ENCODE peak calls at places on chromosomes 1 and 21, in six cellular contexts. G is activated gamma-delta T cell treated with Interleukin-2 at 50 U/mL for 16 hours; C is cardiac fibroblast; I is lower leg skin; Q is naive thymus-derived CD8-positive, alpha-beta T cell; B is GM23248. R is an unnamed sample.

GRCh38 chr1:211627259-211627658 is 48.2 kb downstream of the NEK2 start:
- DNase-seq in G (no peak), C (no peak), I (no peak), Q (no peak), B (no peak), R (no peak)

GRCh38 chr21:38800924-38801744 is 4.6 kb upstream of the ETS2 start:
- DNase-seq in G (no peak), C (no peak), I (no peak), Q (no peak), B (no peak), R (no peak)

GRCh38 chr1:174276087-174276486 is 116.8 kb downstream of the RABGAP1L start:
- DNase-seq in G (no peak), C (no peak), I (no peak), Q (no peak), B (no peak), R (no peak)

GRCh38 chr1:46991083-46991923 is 32.2 kb upstream of the CYP4X1 start:
- DNase-seq in G (no peak), C (no peak), I (no peak), Q (no peak), B (peak; percentile 17), R (peak; percentile 26)

GRCh38 chr21:41598561-41599511 is 90.9 kb upstream of the TMPRSS2 start:
- DNase-seq in G (no peak), C (no peak), I (peak; percentile 82), Q (no peak), B (no peak), R (no peak)

GRCh38 chr1:31020007-31020790 is 45.3 kb downstream of the PUM1 start:
- DNase-seq in G (no peak), C (no peak), I (no peak), Q (no peak), B (no peak), R (no peak)

GRCh38 chr1:234240680-234241079 is 132.6 kb upstream of the COA6 start:
- DNase-seq in G (no peak), C (no peak), I (no peak), Q (no peak), B (no peak), R (no peak)

GRCh38 chr21:41821081-41821755 is 54.4 kb upstream of the RIPK4 start:
- DNase-seq in G (no peak), C (no peak), I (peak; percentile 80), Q (no peak), B (peak; percentile 11), R (no peak)